ENCODE peak calls at places on chromosomes 16 and 17, in five cellular contexts. B is cardiac muscle cell, E is adipocyte, Z is heart left ventricle, L is H1. V is an unnamed sample.

GRCh38 chr16:47045023-47045422 is 71.5 kb upstream of the DNAJA2 start:
- DNase-seq in L (no peak), E (no peak), B (peak; percentile 41), Z (no peak), V (no peak)

GRCh38 chr17:77125432-77125901 is 15.3 kb upstream of the SEC14L1 start:
- DNase-seq in L (no peak), B (peak; percentile 75), E (peak; percentile 66), Z (no peak), V (no peak)

GRCh38 chr17:65359016-65359415 is 202.4 kb downstream of the AXIN2 start:
- DNase-seq in Z (no peak), E (peak; percentile 56), B (peak; percentile 70), L (no peak), V (no peak)

GRCh38 chr17:29613371-29613837 is 9.3 kb downstream of the CORO6 start:
- DNase-seq in L (peak; percentile 100), B (peak; percentile 96), E (peak; percentile 90), Z (peak; percentile 98), V (peak; percentile 94)

GRCh38 chr17:16212793-16213192 is 2.5 kb downstream of the NCOR1 start:
- DNase-seq in L (no peak), B (no peak), E (no peak), Z (no peak), V (no peak)

GRCh38 chr17:67095803-67096202 is 51.4 kb downstream of the CACNG1 start:
- DNase-seq in E (no peak), Z (no peak), L (no peak), B (peak; percentile 35), V (no peak)

GRCh38 chr16:87464691-87465300 is 28.0 kb downstream of the ZCCHC14 start:
- DNase-seq in E (peak; percentile 85), Z (peak; percentile 82), L (no peak), B (peak; percentile 94), V (peak; percentile 93)

GRCh38 chr16:67210069-67210937 is 11.4 kb downstream of the ELMO3 start:
- DNase-seq in L (no peak), E (no peak), B (no peak), Z (no peak), V (no peak)

GRCh38 chr16:46854846-46855245 is 23.9 kb upstream of the C16orf87 start:
- DNase-seq in Z (no peak), B (no peak), L (no peak), E (no peak), V (no peak)

GRCh38 chr16:87661561-87661960 is 59.3 kb downstream of the JPH3 start:
- DNase-seq in Z (peak; percentile 58), B (peak; percentile 64), E (peak; percentile 63), L (peak; percentile 91), V (no peak)

GRCh38 chr17:34252138-34252889 is 2.8 kb upstream of the CCL2 start:
- DNase-seq in B (peak; percentile 97), L (no peak), E (peak; percentile 94), Z (peak; percentile 96), V (peak; percentile 97)

GRCh38 chr16:16083421-16084156 is 134.2 kb downstream of the ABCC1 start:
- DNase-seq in Z (no peak), B (peak; percentile 25), L (no peak), E (no peak), V (no peak)

GRCh38 chr16:56519459-56520250 is at the start of gene BBS2:
- DNase-seq in L (peak; percentile 94), B (peak; percentile 88), Z (peak; percentile 96), E (peak; percentile 94), V (peak; percentile 92)

GRCh38 chr17:1557355-1558095 is 5.1 kb downstream of the PITPNA start:
- DNase-seq in E (no peak), L (no peak), B (peak; percentile 30), Z (peak; percentile 57), V (no peak)

GRCh38 chr17:73834684-73835343 is 190.6 kb upstream of the SDK2 start:
- DNase-seq in Z (no peak), B (no peak), E (no peak), L (no peak), V (no peak)

GRCh38 chr16:28543072-28543471 is 4.3 kb upstream of the NUPR1 start:
- DNase-seq in L (no peak), B (no peak), Z (no peak), E (no peak), V (peak; percentile 44)

GRCh38 chr16:83066881-83067280 is 440.1 kb downstream of the CDH13 start:
- DNase-seq in L (no peak), E (no peak), B (no peak), Z (no peak), V (no peak)

GRCh38 chr16:72241930-72242329 is 70.0 kb upstream of the PMFBP1 start:
- DNase-seq in B (peak; percentile 72), Z (no peak), E (peak; percentile 80), L (no peak), V (no peak)

GRCh38 chr16:55480228-55480655 is 1.2 kb downstream of the MMP2 start:
- DNase-seq in E (peak; percentile 99), Z (peak; percentile 90), B (peak; percentile 98), L (peak; percentile 63), V (peak; percentile 93)

GRCh38 chr16:82630688-82631087 is 3.9 kb downstream of the CDH13 start:
- DNase-seq in L (no peak), B (peak; percentile 51), E (peak; percentile 66), Z (no peak), V (no peak)

GRCh38 chr16:1772362-1772907 is at the start of gene EME2:
- DNase-seq in E (peak; percentile 39), L (no peak), B (no peak), Z (no peak), V (no peak)

GRCh38 chr17:75819116-75819515 is 25.1 kb downstream of the UNC13D start:
- DNase-seq in L (no peak), E (no peak), B (no peak), Z (no peak), V (no peak)

GRCh38 chr16:51146256-51146924 is 4.7 kb downstream of the SALL1 start:
- DNase-seq in L (peak; percentile 33), B (peak; percentile 63), E (peak; percentile 78), Z (no peak), V (no peak)

GRCh38 chr17:82369211-82369610 is 2.4 kb upstream of the UTS2R start:
- DNase-seq in L (no peak), Z (no peak), E (no peak), B (no peak), V (no peak)

GRCh38 chr17:82371333-82372062 is at the start of gene UTS2R:
- DNase-seq in Z (no peak), B (no peak), L (no peak), E (no peak), V (no peak)

GRCh38 chr17:82372063-82372590 is 562 bp downstream of the UTS2R start:
- DNase-seq in B (no peak), E (no peak), L (no peak), Z (no peak), V (no peak)

GRCh38 chr17:82372591-82373452 is 1.3 kb downstream of the UTS2R start:
- DNase-seq in Z (peak; percentile 12), B (peak; percentile 30), E (no peak), L (no peak), V (no peak)

GRCh38 chr17:82370471-82371332 is 863 bp upstream of the UTS2R start:
- DNase-seq in B (peak; percentile 13), Z (no peak), L (no peak), E (peak; percentile 26), V (no peak)
- H3K4me1 ChIP-seq in B (peaks cover 11% of the 10 kb centered on the region), Z (peaks cover 16% of the 10 kb centered on the region), L (no peaks in the 10 kb centered on the region), E (peaks cover 5% of the 10 kb centered on the region), V (peaks cover 25% of the 10 kb centered on the region)

GRCh38 chr17:45300060-45300751 is 16.6 kb downstream of the MAP3K14 start:
- DNase-seq in E (no peak), L (no peak), B (no peak), Z (no peak), V (no peak)
- H3K4me1 ChIP-seq in E (peaks cover 48% of the 10 kb centered on the region), L (no peaks in the 10 kb centered on the region), B (peaks cover 16% of the 10 kb centered on the region), Z (peaks cover 19% of the 10 kb centered on the region), V (peaks cover 41% of the 10 kb centered on the region)

GRCh38 chr17:45235071-45236001 is 13.7 kb downstream of the FMNL1 start:
- DNase-seq in Z (peak; percentile 85), B (peak; percentile 87), E (peak; percentile 87), L (peak; percentile 92), V (peak; percentile 76)

GRCh38 chr17:45231481-45232116 is 9.9 kb downstream of the FMNL1 start:
- DNase-seq in L (peak; percentile 78), B (no peak), Z (no peak), E (no peak), V (no peak)

GRCh38 chr17:45234641-45235040 is 13.0 kb downstream of the FMNL1 start:
- DNase-seq in E (no peak), L (peak; percentile 73), Z (no peak), B (no peak), V (no peak)

GRCh38 chr17:45232514-45233422 is 11.1 kb downstream of the FMNL1 start:
- DNase-seq in Z (no peak), E (no peak), L (no peak), B (no peak), V (no peak)

GRCh38 chr17:45233423-45233924 is 11.8 kb downstream of the FMNL1 start:
- DNase-seq in Z (no peak), B (no peak), L (no peak), E (no peak), V (no peak)
- H3K4me1 ChIP-seq in Z (peaks cover 16% of the 10 kb centered on the region), B (peaks cover under 1% of the 10 kb centered on the region), L (peaks cover 26% of the 10 kb centered on the region), E (peaks cover 31% of the 10 kb centered on the region), V (no peaks in the 10 kb centered on the region)

DNA sequence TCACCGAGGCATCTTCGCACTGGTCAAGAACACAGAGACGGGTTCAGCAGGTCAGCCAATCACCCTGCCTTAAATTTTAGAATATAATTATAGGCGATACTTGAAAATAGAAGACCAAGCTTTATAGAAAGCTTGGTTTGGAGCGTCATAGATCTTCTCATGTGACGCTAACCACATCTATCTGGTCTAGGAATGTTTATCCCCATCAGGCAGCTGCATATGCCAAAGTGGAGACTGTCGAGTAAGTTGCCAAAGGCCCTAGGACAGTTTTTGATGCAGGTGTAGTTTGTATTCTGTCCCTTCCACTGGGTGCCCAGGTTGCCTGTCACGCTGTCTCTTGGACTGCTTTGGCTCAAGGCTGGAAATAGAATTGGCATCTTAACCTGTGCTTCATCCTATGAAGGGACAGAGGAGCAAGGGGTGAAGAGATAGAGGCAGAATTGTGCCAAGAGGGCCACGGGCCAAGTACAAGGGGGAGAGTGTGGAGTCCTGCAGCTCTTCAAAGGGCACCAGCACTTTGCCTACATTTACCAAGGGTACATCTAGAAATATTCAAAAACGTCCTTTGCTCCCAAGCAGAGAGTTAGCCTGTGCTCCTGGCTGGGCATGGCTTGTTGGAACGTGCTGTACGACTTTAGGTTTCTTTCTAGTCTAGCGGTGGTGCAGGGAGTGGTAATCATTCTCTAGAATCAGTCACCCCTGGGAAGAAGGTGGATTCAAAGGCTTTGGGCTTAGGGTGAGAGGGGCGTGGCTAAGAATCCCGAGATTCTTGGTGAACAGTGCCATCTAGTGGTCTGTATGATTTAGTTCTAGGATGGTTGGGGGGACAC is 5.3 kb upstream of the WIPI1 start:
- DNase-seq in B (peak; percentile 86), L (peak; percentile 76), E (peak; percentile 96), Z (peak; percentile 62), V (no peak)
- H3K4me1 ChIP-seq in B (peaks cover 33% of the 10 kb centered on the region), L (peaks cover 3% of the 10 kb centered on the region), E (peaks cover 27% of the 10 kb centered on the region), Z (peaks cover 3% of the 10 kb centered on the region), V (no peaks in the 10 kb centered on the region)